ENCODE peak calls at places on chromosome X, in seven cellular contexts. O is Calu3; J is PC-9; W is HepG2; S is activated T-cell treated with anti-CD3 and anti-CD28 coated beads for 4 hours; P is suprapubic skin; B is activated CD4-positive, alpha-beta memory T cell treated with anti-CD3 and anti-CD28 coated beads for 36 hours. Y is an unnamed sample.
A peak's percentile ranks its signal among the peaks of the same experiment; 100 is the strongest.

GRCh38 chrX:19034025-19034424 is 50.1 kb upstream of the PHKA2 start:
- DNase-seq in S (no peak), B (no peak), O (no peak), J (no peak), P (no peak), W (no peak), Y (no peak)

GRCh38 chrX:110087485-110088356 is 84.8 kb downstream of the TMEM164 start:
- DNase-seq in S (no peak), W (no peak), O (peak; percentile 35), J (peak; percentile 98), B (peak; percentile 26), P (no peak), Y (peak; percentile 15)

GRCh38 chrX:153871451-153871850 is 14.5 kb downstream of the L1CAM start:
- DNase-seq in P (no peak), J (no peak), W (no peak), O (no peak), B (no peak), S (no peak), Y (no peak)

GRCh38 chrX:46036508-46036907 is 508.7 kb downstream of the ZNF674 start:
- DNase-seq in B (no peak), S (no peak), P (no peak), W (no peak), J (no peak), O (no peak), Y (no peak)

GRCh38 chrX:3516051-3516541 is 169.6 kb upstream of the MXRA5 start:
- DNase-seq in O (no peak), J (no peak), P (no peak), S (no peak), B (no peak), W (no peak), Y (peak; percentile 4)

GRCh38 chrX:145405012-145405411 is 157.7 kb downstream of the SPANXN1 start:
- DNase-seq in S (no peak), B (no peak), J (no peak), O (peak; percentile 21), W (peak; percentile 1), P (no peak), Y (no peak)

GRCh38 chrX:119758682-119759332 is 419 bp downstream of the SOWAHD start:
- DNase-seq in J (peak; percentile 47), B (peak; percentile 51), O (peak; percentile 61), W (no peak), S (no peak), P (no peak), Y (no peak)

GRCh38 chrX:139967300-139967699 is 2.0 kb upstream of the CXorf66 start:
- DNase-seq in O (no peak), W (peak; percentile 9), J (no peak), B (no peak), S (no peak), P (no peak), Y (no peak)

GRCh38 chrX:129842510-129843208 is 1.0 kb downstream of the ZDHHC9 start:
- DNase-seq in B (peak; percentile 18), J (peak; percentile 65), S (no peak), P (no peak), W (peak; percentile 21), O (peak; percentile 25), Y (no peak)

GRCh38 chrX:8704184-8704583 is 27.8 kb downstream of the ANOS1 start:
- DNase-seq in S (no peak), B (no peak), J (no peak), P (no peak), W (no peak), O (no peak), Y (no peak)

GRCh38 chrX:17876135-17876534 is 15.0 kb upstream of the RAI2 start:
- DNase-seq in O (no peak), B (no peak), P (no peak), S (no peak), W (no peak), J (no peak), Y (no peak)

GRCh38 chrX:97843200-97843811 is 959.6 kb downstream of the RPA4 start:
- DNase-seq in S (no peak), B (no peak), W (no peak), O (no peak), J (no peak), P (no peak), Y (no peak)

GRCh38 chrX:49627030-49627777 is 28.4 kb downstream of the GAGE1 start:
- DNase-seq in O (no peak), J (no peak), W (peak; percentile 6), B (peak; percentile 9), P (no peak), S (no peak), Y (no peak)

GRCh38 chrX:15436220-15436619 is 52.0 kb upstream of the VEGFD start:
- DNase-seq in W (no peak), S (no peak), P (no peak), B (no peak), O (no peak), J (no peak), Y (no peak)

GRCh38 chrX:47574096-47574553 is 8.1 kb upstream of the TIMP1 start:
- DNase-seq in P (no peak), J (no peak), O (no peak), W (no peak), B (no peak), S (no peak), Y (no peak)

GRCh38 chrX:136065044-136065671 is 79.9 kb downstream of the SLC9A6 start:
- DNase-seq in S (no peak), B (peak; percentile 46), J (peak; percentile 92), O (no peak), W (peak; percentile 42), P (no peak), Y (no peak)